ENCODE peak calls at places on chromosomes 16 and 17, in five cellular contexts. One of them, this sample, is unnamed.

GRCh38 chr17:74987909-74988711 is 678 bp downstream of the CDR2L start:
- DNase-seq in non-pigmented ciliary epithelial cell: peak
- DNase-seq in AML-193: peak
- DNase-seq in occipital lobe: peak
- DNase-seq in lung: peak
- DNase-seq in this sample: no peak

GRCh38 chr16:20271893-20272292 is 55.4 kb downstream of the GP2 start:
- DNase-seq in non-pigmented ciliary epithelial cell: no peak
- DNase-seq in AML-193: no peak
- DNase-seq in occipital lobe: no peak
- DNase-seq in lung: no peak
- DNase-seq in this sample: no peak

GRCh38 chr17:30922235-30922993 is 669 bp downstream of the ADAP2 start:
- DNase-seq in non-pigmented ciliary epithelial cell: no peak
- DNase-seq in AML-193: no peak
- DNase-seq in occipital lobe: no peak
- DNase-seq in lung: peak
- DNase-seq in this sample: no peak

GRCh38 chr17:49373115-49373514 is 11.1 kb upstream of the ZNF652 start:
- DNase-seq in non-pigmented ciliary epithelial cell: no peak
- DNase-seq in AML-193: no peak
- DNase-seq in occipital lobe: no peak
- DNase-seq in lung: no peak
- DNase-seq in this sample: no peak

GRCh38 chr16:11474617-11475291 is 112.0 kb downstream of the LITAF start:
- DNase-seq in non-pigmented ciliary epithelial cell: no peak
- DNase-seq in AML-193: no peak
- DNase-seq in occipital lobe: no peak
- DNase-seq in lung: no peak
- DNase-seq in this sample: no peak

GRCh38 chr17:58311429-58311894 is 17.1 kb downstream of the TSPOAP1 start:
- DNase-seq in non-pigmented ciliary epithelial cell: no peak
- DNase-seq in AML-193: no peak
- DNase-seq in occipital lobe: no peak
- DNase-seq in lung: no peak
- DNase-seq in this sample: no peak

GRCh38 chr17:31048780-31049179 is 46.0 kb upstream of the NF1 start:
- DNase-seq in non-pigmented ciliary epithelial cell: no peak
- DNase-seq in AML-193: no peak
- DNase-seq in occipital lobe: no peak
- DNase-seq in lung: no peak
- DNase-seq in this sample: no peak

GRCh38 chr16:56998352-56998751 is 9.0 kb downstream of the NLRC5 start:
- DNase-seq in non-pigmented ciliary epithelial cell: no peak
- DNase-seq in AML-193: no peak
- DNase-seq in occipital lobe: no peak
- DNase-seq in lung: no peak
- DNase-seq in this sample: no peak

GRCh38 chr17:81393684-81394376 is 1.4 kb upstream of the BAHCC1 start:
- DNase-seq in non-pigmented ciliary epithelial cell: peak
- DNase-seq in AML-193: peak
- DNase-seq in occipital lobe: peak
- DNase-seq in lung: peak
- DNase-seq in this sample: peak

GRCh38 chr17:19345067-19345460 is 17.5 kb downstream of the B9D1 start:
- DNase-seq in non-pigmented ciliary epithelial cell: no peak
- DNase-seq in AML-193: no peak
- DNase-seq in occipital lobe: no peak
- DNase-seq in lung: no peak
- DNase-seq in this sample: no peak

GRCh38 chr16:66044616-66045015 is 321.9 kb upstream of the CDH5 start:
- DNase-seq in non-pigmented ciliary epithelial cell: no peak
- DNase-seq in AML-193: no peak
- DNase-seq in occipital lobe: no peak
- DNase-seq in lung: no peak
- DNase-seq in this sample: no peak

GRCh38 chr16:49596119-49596518 is 222.5 kb downstream of the C16orf78 start:
- DNase-seq in non-pigmented ciliary epithelial cell: no peak
- DNase-seq in AML-193: no peak
- DNase-seq in occipital lobe: no peak
- DNase-seq in lung: no peak
- DNase-seq in this sample: no peak

GRCh38 chr17:20095366-20096080 is 86.4 kb downstream of the SPECC1 start:
- DNase-seq in non-pigmented ciliary epithelial cell: no peak
- DNase-seq in AML-193: no peak
- DNase-seq in occipital lobe: peak
- DNase-seq in lung: no peak
- DNase-seq in this sample: no peak

GRCh38 chr17:33038740-33039139 is 47.1 kb downstream of the SPACA3 start:
- DNase-seq in non-pigmented ciliary epithelial cell: no peak
- DNase-seq in AML-193: peak
- DNase-seq in occipital lobe: peak
- DNase-seq in lung: no peak
- DNase-seq in this sample: no peak

This sample was measured in glomerular endothelial cell.